ENCODE peak calls at places on chromosome 12, in eight cellular contexts. W is tibial nerve, B is PC-3, U is omental fat pad, E is cardiac muscle cell, I is right lobe of liver, M is kidney epithelial cell, Y is neural crest cell. A is an unnamed sample.

GRCh38 chr12:113152835-113153814 is 3.6 kb downstream of the CFAP73 start:
- DNase-seq in W (peak; percentile 38), B (peak; percentile 88), U (no peak), E (peak; percentile 75), I (peak; percentile 75), M (no peak), Y (peak; percentile 57), A (peak; percentile 84)

GRCh38 chr12:67788118-67788517 is 139.6 kb downstream of the DYRK2 start:
- DNase-seq in W (no peak), B (peak; percentile 40), U (no peak), E (no peak), I (no peak), M (no peak), Y (no peak), A (no peak)

GRCh38 chr12:132271755-132272092 is 57.7 kb downstream of the GALNT9 start:
- DNase-seq in W (no peak), B (no peak), U (no peak), E (no peak), I (peak; percentile 73), M (no peak), Y (no peak), A (no peak)

GRCh38 chr12:104216461-104217058 is 981 bp downstream of the TXNRD1 start:
- DNase-seq in W (no peak), B (no peak), U (no peak), E (no peak), I (no peak), M (no peak), Y (no peak), A (no peak)

GRCh38 chr12:107436376-107436775 is 249.2 kb upstream of the PWP1 start:
- DNase-seq in W (no peak), B (peak; percentile 37), U (no peak), E (peak; percentile 36), I (no peak), M (peak; percentile 67), Y (no peak), A (no peak)

GRCh38 chr12:31440586-31440985 is 114.6 kb upstream of the SINHCAF start:
- DNase-seq in W (no peak), B (no peak), U (no peak), E (no peak), I (no peak), M (no peak), Y (no peak), A (no peak)

GRCh38 chr12:83865431-83865830 is 1047.2 kb downstream of the SLC6A15 start:
- DNase-seq in W (no peak), B (peak; percentile 79), U (no peak), E (no peak), I (no peak), M (no peak), Y (no peak), A (no peak)

GRCh38 chr12:41380878-41381277 is 192.8 kb downstream of the PDZRN4 start:
- DNase-seq in W (no peak), B (no peak), U (no peak), E (no peak), I (no peak), M (no peak), Y (no peak), A (no peak)

GRCh38 chr12:65595016-65595560 is 229.2 kb upstream of the HMGA2 start:
- DNase-seq in W (no peak), B (no peak), U (no peak), E (no peak), I (no peak), M (no peak), Y (no peak), A (no peak)

GRCh38 chr12:120264511-120265202 is 873 bp downstream of the PXN start:
- DNase-seq in W (no peak), B (peak; percentile 79), U (no peak), E (no peak), I (no peak), M (no peak), Y (no peak), A (no peak)

GRCh38 chr12:79687711-79688270 is 3.0 kb downstream of the PAWR start:
- DNase-seq in W (no peak), B (no peak), U (no peak), E (no peak), I (no peak), M (no peak), Y (no peak), A (no peak)

GRCh38 chr12:98572010-98572409 is 21.5 kb upstream of the SLC25A3 start:
- DNase-seq in W (no peak), B (no peak), U (no peak), E (peak; percentile 10), I (no peak), M (no peak), Y (no peak), A (no peak)

GRCh38 chr12:12521923-12522322 is 40.7 kb downstream of the DUSP16 start:
- DNase-seq in W (no peak), B (no peak), U (no peak), E (no peak), I (no peak), M (no peak), Y (no peak), A (no peak)

GRCh38 chr12:9636150-9636549 is 28.4 kb upstream of the KLRB1 start:
- DNase-seq in W (no peak), B (no peak), U (no peak), E (no peak), I (no peak), M (no peak), Y (no peak), A (no peak)

GRCh38 chr12:9640024-9640423 is 29.5 kb upstream of the CLEC2D start:
- DNase-seq in W (no peak), B (no peak), U (no peak), E (no peak), I (no peak), M (no peak), Y (no peak), A (no peak)

GRCh38 chr12:9635014-9635413 is 27.3 kb upstream of the KLRB1 start:
- DNase-seq in W (no peak), B (no peak), U (no peak), E (no peak), I (no peak), M (no peak), Y (no peak), A (no peak)

GRCh38 chr12:9634177-9634803 is 26.6 kb upstream of the KLRB1 start:
- DNase-seq in W (peak; percentile 72), B (peak; percentile 77), U (peak; percentile 54), E (peak; percentile 64), I (no peak), M (no peak), Y (peak; percentile 16), A (peak; percentile 63)

DNA sequence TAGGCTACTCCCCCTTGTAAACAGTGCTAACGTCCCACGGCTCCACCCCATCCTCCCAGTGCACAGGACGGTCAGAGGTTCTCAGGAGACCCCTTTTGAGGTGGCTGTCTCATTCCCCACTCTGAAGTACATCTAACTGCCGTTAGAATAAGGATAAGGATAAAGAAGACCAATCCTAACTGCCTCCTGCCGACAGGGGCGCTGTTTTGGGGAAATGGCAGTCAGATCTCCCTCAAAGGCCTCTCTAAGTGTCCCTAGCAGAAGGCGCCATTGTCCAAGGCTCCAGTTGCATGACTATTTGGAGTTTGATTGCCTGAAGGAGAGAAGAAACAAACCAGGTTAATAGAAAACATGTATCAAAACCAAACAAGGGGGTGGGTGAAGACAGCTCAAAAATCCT is 29.1 kb upstream of the KLRB1 start:
- DNase-seq in W (no peak), B (no peak), U (no peak), E (no peak), I (no peak), M (no peak), Y (no peak), A (no peak)
- TF ChIP-seq CTCF in W (no peak), B (peak; percentile 11), U (no peak), E (no peak), I (no peak), M (no peak), Y (no peak), A (no peak)

GRCh38 chr12:938810-939209 is 10.7 kb downstream of the RAD52 start:
- DNase-seq in W (no peak), B (no peak), U (no peak), E (no peak), I (no peak), M (no peak), Y (no peak), A (no peak)
- TF ChIP-seq CTCF in W (no peak), B (no peak), U (no peak), E (no peak), I (no peak), M (no peak), Y (no peak), A (no peak)

DNA sequence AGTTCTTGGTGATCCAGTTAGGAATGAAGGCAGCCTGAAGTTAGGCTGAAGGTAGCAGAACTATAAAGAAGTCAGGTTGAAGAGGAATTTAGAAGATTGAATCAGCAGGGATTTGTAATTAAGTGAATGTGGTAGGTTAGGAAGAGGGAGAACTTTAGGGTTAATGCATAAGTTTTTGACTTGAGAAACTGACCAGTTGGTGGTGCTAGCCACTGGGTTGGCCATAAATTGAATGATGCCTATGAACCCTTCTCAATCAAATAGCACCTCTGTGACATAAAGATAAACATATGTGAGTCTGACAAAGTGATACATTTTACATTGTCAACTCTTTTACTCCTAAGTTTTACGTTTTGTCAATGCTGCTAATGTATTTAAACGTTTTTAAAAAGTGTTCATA is 290.6 kb upstream of the NAV3 start:
- DNase-seq in W (no peak), B (no peak), U (no peak), E (no peak), I (no peak), M (no peak), Y (no peak), A (no peak)
- TF ChIP-seq CTCF in W (no peak), B (no peak), U (no peak), E (no peak), I (no peak), M (no peak), Y (no peak), A (no peak)

GRCh38 chr12:91729543-91729942 is 416.1 kb downstream of the BTG1 start:
- DNase-seq in W (no peak), B (no peak), U (no peak), E (no peak), I (no peak), M (no peak), Y (no peak), A (no peak)

GRCh38 chr12:91732086-91732485 is 413.6 kb downstream of the BTG1 start:
- DNase-seq in W (no peak), B (peak; percentile 37), U (no peak), E (no peak), I (no peak), M (no peak), Y (no peak), A (no peak)
- TF ChIP-seq CTCF in W (no peak), B (no peak), U (no peak), E (no peak), I (no peak), M (no peak), Y (no peak), A (no peak)

DNA sequence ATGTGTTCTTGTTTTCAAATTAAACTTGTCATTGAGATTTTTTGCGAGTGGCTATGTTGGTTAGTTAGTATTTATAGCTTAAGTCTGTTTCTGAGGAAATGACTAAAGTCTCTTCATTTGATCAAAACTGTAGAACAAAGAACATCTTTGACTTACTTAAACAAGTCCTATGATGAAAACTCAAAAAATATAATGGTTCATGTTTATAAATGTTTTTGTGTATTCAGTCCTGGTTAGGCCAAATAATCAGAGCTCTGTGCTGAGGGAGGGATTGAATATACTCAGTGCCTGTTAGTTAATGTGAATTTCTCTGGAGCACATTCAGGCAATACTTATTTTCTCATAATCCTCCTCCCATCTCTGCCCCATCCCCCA is 51.8 kb downstream of the PPFIBP1 start:
- DNase-seq in W (no peak), B (peak; percentile 49), U (no peak), E (no peak), I (no peak), M (no peak), Y (no peak), A (no peak)
- TF ChIP-seq CTCF in W (no peak), B (no peak), U (no peak), E (no peak), I (no peak), M (no peak), Y (no peak), A (no peak)